ENCODE peak calls at places on chromosomes 12 and 14, in four cellular contexts. H, I, U and M are unnamed samples.

GRCh38 chr12:2382391-2383155 is 329.8 kb downstream of the CACNA1C start:
- DNase-seq in U (no peak), H (no peak), I (no peak), M (no peak)

GRCh38 chr12:88945041-88945732 is 364.9 kb upstream of the KITLG start:
- DNase-seq in I (no peak), H (no peak), U (no peak), M (no peak)

GRCh38 chr14:100067971-100068959 is 3.0 kb downstream of the EVL start:
- DNase-seq in U (no peak), I (peak), H (peak), M (peak)

GRCh38 chr14:47438650-47439140 is 236.7 kb downstream of the MDGA2 start:
- DNase-seq in I (no peak), H (no peak), U (no peak), M (no peak)

GRCh38 chr12:92105676-92106075 is 40.0 kb downstream of the BTG1 start:
- DNase-seq in I (no peak), H (no peak), U (no peak), M (peak)

GRCh38 chr12:27710592-27711311 is at the start of gene MRPS35:
- DNase-seq in I (peak), U (peak), H (peak), M (peak)

GRCh38 chr12:4153343-4153892 is 120.1 kb upstream of the CCND2 start:
- DNase-seq in H (peak), I (peak), U (peak), M (no peak)

GRCh38 chr14:70808023-70808401 is 1.3 kb downstream of the MAP3K9 start:
- DNase-seq in U (no peak), I (no peak), H (no peak), M (no peak)

GRCh38 chr12:75823475-75823874 is 208.1 kb downstream of the PHLDA1 start:
- DNase-seq in U (no peak), I (no peak), H (no peak), M (no peak)

GRCh38 chr14:44353805-44354204 is 153.3 kb downstream of the FSCB start:
- DNase-seq in U (no peak), I (no peak), H (no peak), M (no peak)

GRCh38 chr14:21109377-21110260 is 8.8 kb downstream of the TMEM253 start:
- DNase-seq in I (peak), H (no peak), U (no peak), M (no peak)

GRCh38 chr12:6899837-6900519 is 4.6 kb upstream of the LRRC23 start:
- DNase-seq in U (no peak), H (no peak), I (no peak), M (peak)

GRCh38 chr14:26655128-26655527 is 57.3 kb upstream of the NOVA1 start:
- DNase-seq in I (no peak), U (no peak), H (no peak), M (no peak)

GRCh38 chr12:101862245-101862644 is 15.1 kb upstream of the DRAM1 start:
- DNase-seq in H (no peak), I (no peak), U (no peak), M (no peak)

GRCh38 chr14:87005336-87005735 is 987.6 kb downstream of the GALC start:
- DNase-seq in I (no peak), H (no peak), U (no peak), M (no peak)

GRCh38 chr12:111775205-111776193 is 8.8 kb downstream of the ALDH2 start:
- DNase-seq in I (peak), U (peak), H (peak), M (peak)

GRCh38 chr14:70181276-70181675 is 7.5 kb downstream of the SLC8A3 start:
- DNase-seq in H (no peak), I (no peak), U (no peak), M (no peak)

GRCh38 chr14:103547455-103547940 is 15.0 kb downstream of the BAG5 start:
- DNase-seq in H (no peak), U (no peak), I (no peak), M (no peak)

GRCh38 chr14:103545219-103545914 is 16.4 kb downstream of the TRMT61A start:
- DNase-seq in I (no peak), H (no peak), U (no peak), M (no peak)

GRCh38 chr14:103545915-103546650 is 16.4 kb downstream of the BAG5 start:
- DNase-seq in H (no peak), I (no peak), U (no peak), M (no peak)

GRCh38 chr14:103547941-103548462 is 14.5 kb downstream of the BAG5 start:
- DNase-seq in H (no peak), U (no peak), I (no peak), M (no peak)

DNA sequence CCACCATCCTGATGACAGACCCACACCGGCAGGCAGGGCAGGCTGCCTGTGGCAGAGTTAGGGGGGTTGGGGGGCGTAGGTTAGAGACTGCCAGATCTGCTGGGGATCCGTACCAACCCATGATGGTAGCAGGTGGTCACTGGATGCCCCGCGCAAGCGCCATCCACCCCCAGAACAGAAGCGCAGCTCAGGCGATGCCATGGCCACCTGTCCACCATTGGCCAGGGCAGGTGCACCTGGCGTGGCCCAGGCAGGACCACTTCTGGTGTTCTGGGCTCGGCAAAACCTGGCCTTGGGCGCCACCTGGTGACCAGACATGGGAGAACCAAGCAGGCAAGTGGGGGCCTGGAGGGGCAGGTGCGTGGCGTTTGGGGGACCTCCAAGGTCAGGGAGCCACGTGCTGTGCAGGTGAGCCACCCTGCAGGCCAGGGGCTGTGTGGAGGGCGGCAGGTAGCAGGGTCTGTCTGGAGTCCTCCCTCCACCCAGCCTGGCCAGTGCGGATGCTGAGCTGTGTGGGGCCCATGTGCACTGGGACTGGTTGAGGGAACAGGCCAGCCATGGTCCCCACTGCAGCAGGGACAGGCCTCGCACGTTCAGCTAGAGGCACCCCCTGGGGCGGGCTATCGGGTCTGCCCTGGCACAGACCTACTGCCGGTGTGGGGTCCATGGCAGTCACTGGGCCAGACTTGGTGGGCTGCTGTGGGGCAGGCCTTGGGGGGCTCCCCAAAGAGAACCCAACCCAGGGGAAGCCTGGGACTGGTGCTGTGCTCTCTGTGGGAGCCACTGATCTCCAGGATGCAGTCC is 15.6 kb downstream of the BAG5 start:
- DNase-seq in H (peak), U (peak), I (no peak), M (no peak)
- TF ChIP-seq POLR2AphosphoS5 in H (no peak), U (no peak), I (no peak), M (no peak)

GRCh38 chr12:46260153-46260912 is 8.5 kb downstream of the SLC38A1 start:
- DNase-seq in H (no peak), I (no peak), U (no peak), M (no peak)
- TF ChIP-seq SPI1 in H (no peak), I (no peak), U (no peak), M (no peak)

GRCh38 chr14:54902143-54902520 is 494 bp downstream of the GCH1 start:
- DNase-seq in I (no peak), U (peak), H (peak), M (peak)
- TF ChIP-seq POLR2AphosphoS5 in I (no peak), U (no peak), H (no peak), M (no peak)

GRCh38 chr12:29208935-29209701 is 60.0 kb downstream of the FAR2 start:
- DNase-seq in U (no peak), H (no peak), I (no peak), M (peak)
- TF ChIP-seq SPI1 in U (no peak), H (no peak), I (no peak), M (no peak)

DNA sequence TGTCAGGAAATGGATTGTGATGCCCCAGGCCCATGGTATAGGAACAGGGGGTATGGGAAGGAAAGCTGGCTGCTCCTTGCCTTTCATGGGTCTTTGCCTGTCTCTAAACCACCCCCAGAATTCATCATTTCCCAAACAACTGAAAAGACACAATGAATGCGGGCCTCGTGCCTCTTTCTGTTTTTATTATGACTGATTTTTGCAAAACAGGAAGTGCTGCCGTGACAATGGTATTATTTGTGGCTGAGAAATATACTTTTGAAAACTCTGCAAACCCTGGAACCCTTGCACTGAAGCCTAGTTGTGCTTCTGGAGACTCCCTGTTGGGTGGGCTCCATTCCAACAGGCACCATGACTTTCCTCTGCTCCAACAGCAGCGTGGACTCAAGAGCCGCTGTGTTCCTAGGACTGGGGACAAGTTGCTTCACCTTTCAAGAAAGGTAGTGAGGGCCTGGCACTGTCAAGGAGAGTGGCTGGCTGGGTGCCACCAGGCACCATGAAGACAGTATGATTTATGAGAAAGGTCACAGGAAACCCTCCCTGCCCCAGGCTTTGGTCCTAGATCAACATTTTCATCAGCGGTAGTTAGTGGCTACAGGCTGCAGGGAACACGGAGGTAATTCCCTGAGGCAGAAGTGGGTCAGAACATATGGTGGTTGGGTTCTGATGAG is 4.8 kb upstream of the DGLUCY start:
- DNase-seq in U (no peak), I (no peak), H (no peak), M (no peak)
- TF ChIP-seq POLR2AphosphoS5 in U (no peak), I (no peak), H (no peak), M (no peak)

GRCh38 chr12:62003217-62003616 is 257.0 kb upstream of the USP15 start:
- DNase-seq in I (no peak), H (no peak), U (no peak), M (no peak)

GRCh38 chr12:62009445-62009844 is 250.8 kb upstream of the USP15 start:
- DNase-seq in I (no peak), H (no peak), U (no peak), M (no peak)

GRCh38 chr12:62005615-62006014 is 254.6 kb upstream of the USP15 start:
- DNase-seq in I (no peak), U (no peak), H (no peak), M (no peak)

GRCh38 chr12:62008703-62009102 is 251.5 kb upstream of the USP15 start:
- DNase-seq in I (no peak), U (no peak), H (no peak), M (no peak)

GRCh38 chr12:62006076-62006732 is 254.0 kb upstream of the USP15 start:
- DNase-seq in H (peak), I (no peak), U (peak), M (peak)
- TF ChIP-seq SPI1 in H (no peak), I (no peak), U (no peak), M (no peak)

DNA sequence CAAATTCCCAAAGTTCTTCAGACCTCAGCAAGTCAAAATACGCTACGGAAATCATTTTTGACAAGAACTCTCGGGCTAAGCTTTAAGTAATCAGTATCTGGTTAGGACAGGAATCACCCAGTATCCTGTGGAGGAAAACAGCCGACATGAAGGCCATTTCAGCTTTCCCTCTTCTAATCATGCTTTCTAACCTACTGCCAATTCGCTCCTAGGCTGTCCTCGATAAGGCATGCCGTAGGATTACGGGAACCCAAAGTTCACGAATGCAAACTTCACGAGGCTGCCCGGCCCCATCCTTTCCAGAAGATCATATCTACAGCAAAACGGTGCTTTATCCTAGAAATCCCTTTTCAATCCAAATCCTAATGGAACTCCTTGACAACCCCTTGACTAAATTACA is 81.9 kb upstream of the PTPRB start:
- DNase-seq in I (no peak), U (no peak), H (no peak), M (no peak)
- TF ChIP-seq POLR2AphosphoS5 in I (no peak), U (no peak), H (no peak), M (no peak)

DNA sequence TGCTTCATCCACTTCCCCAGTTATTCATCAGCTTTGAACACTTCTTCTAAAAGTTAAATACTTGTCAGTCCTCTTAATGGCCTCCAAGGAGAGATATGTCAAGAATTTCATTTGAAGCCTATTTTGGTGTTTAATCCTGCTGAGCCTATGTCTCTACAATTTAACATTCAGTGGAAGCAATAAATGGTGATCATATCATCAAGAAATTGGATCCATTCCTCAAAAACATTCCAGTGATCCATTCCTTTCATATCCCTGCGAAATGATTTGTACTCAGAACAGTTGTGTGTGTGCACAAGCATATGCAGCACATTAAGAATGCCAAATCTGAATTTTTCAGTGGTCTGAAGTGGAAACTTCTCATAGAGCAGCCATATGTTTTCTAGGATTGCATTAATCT is 373.7 kb upstream of the SYT1 start:
- DNase-seq in I (no peak), H (no peak), U (no peak), M (no peak)
- TF ChIP-seq SPI1 in I (no peak), H (no peak), U (no peak), M (no peak)

GRCh38 chr12:54465857-54466499 is 7.4 kb downstream of the GTSF1 start:
- DNase-seq in U (no peak), I (no peak), H (no peak), M (no peak)
- TF ChIP-seq POLR2AphosphoS5 in U (no peak), I (no peak), H (no peak), M (no peak)